ENCODE peak calls at places on chromosome 19, in five cellular contexts. O is IMR-90, W is mesenchymal stem cell, L is SJSA1, Z is GM12878. N is an unnamed sample.

GRCh38 chr19:43430142-43430710 is 15.5 kb downstream of the TEX101 start:
- DNase-seq in O (no peak), W (no peak), Z (no peak), L (peak; percentile 24), N (no peak)

GRCh38 chr19:19202707-19203011 is 555 bp downstream of the NR2C2AP start:
- DNase-seq in W (no peak), L (peak; percentile 17), Z (no peak), O (no peak), N (no peak)

GRCh38 chr19:37936166-37936565 is 29.2 kb downstream of the SIPA1L3 start:
- DNase-seq in O (no peak), Z (no peak), W (no peak), L (no peak), N (no peak)

GRCh38 chr19:3142292-3142670 is 6.4 kb downstream of the GNA15 start:
- DNase-seq in W (peak; percentile 88), Z (no peak), O (peak; percentile 87), L (peak; percentile 93), N (no peak)

GRCh38 chr19:38634757-38635482 is 12.5 kb upstream of the ACTN4 start:
- DNase-seq in W (peak; percentile 71), Z (peak; percentile 32), L (peak; percentile 68), O (peak; percentile 54), N (no peak)

GRCh38 chr19:16970821-16971220 is 55.8 kb downstream of the CPAMD8 start:
- DNase-seq in Z (no peak), O (no peak), L (no peak), W (no peak), N (no peak)

GRCh38 chr19:19751846-19752245 is 18.9 kb upstream of the ZNF14 start:
- DNase-seq in W (no peak), Z (no peak), L (no peak), O (no peak), N (no peak)

GRCh38 chr19:47106819-47107200 is 6.8 kb downstream of the ZC3H4 start:
- DNase-seq in W (no peak), O (peak; percentile 66), Z (no peak), L (no peak), N (no peak)

GRCh38 chr19:48881741-48882657 is 9.8 kb downstream of the PPP1R15A start:
- DNase-seq in W (peak; percentile 71), Z (no peak), L (peak; percentile 12), O (no peak), N (no peak)

GRCh38 chr19:18785179-18786124 is 5.7 kb downstream of the COMP start:
- DNase-seq in Z (no peak), W (peak; percentile 59), L (no peak), O (peak; percentile 22), N (no peak)

GRCh38 chr19:29292146-29292545 is 79.2 kb upstream of the UQCRFS1 start:
- DNase-seq in Z (no peak), W (no peak), O (no peak), L (no peak), N (no peak)

GRCh38 chr19:18100710-18101109 is 3.1 kb downstream of the MAST3 start:
- DNase-seq in W (no peak), O (no peak), Z (no peak), L (no peak), N (no peak)

GRCh38 chr19:54133312-54133956 is 4.1 kb upstream of the CNOT3 start:
- DNase-seq in W (peak; percentile 67), O (no peak), L (no peak), Z (no peak), N (no peak)

GRCh38 chr19:13028027-13028426 is 32.8 kb downstream of the NFIX start:
- DNase-seq in W (no peak), L (no peak), Z (no peak), O (no peak), N (no peak)

GRCh38 chr19:7705387-7706187 is 3.7 kb upstream of the FCER2 start:
- DNase-seq in Z (peak; percentile 91), O (no peak), L (no peak), W (no peak), N (no peak)

GRCh38 chr19:28934626-28935025 is 278.3 kb downstream of the UQCRFS1 start:
- DNase-seq in O (peak; percentile 40), Z (no peak), L (no peak), W (no peak), N (no peak)

GRCh38 chr19:39032164-39032918 is at the start of gene FBXO27:
- DNase-seq in Z (no peak), L (no peak), O (no peak), W (no peak), N (no peak)

GRCh38 chr19:42121666-42122069 is 10.6 kb downstream of the POU2F2 start:
- DNase-seq in O (peak; percentile 88), Z (peak; percentile 52), W (peak; percentile 84), L (peak; percentile 86), N (no peak)

GRCh38 chr19:50861496-50862286 is 7.0 kb downstream of the KLK3 start:
- DNase-seq in L (no peak), O (no peak), Z (no peak), W (no peak), N (no peak)
- H3K27ac ChIP-seq in L (no peak overlapping the region), O (no peak overlapping the region), Z (no peak overlapping the region), W (no peak overlapping the region), N (no peak overlapping the region)

GRCh38 chr19:410243-410781 is 1.4 kb upstream of the C2CD4C start:
- DNase-seq in L (no peak), W (no peak), Z (no peak), O (no peak), N (no peak)

GRCh38 chr19:409515-410242 is 732 bp upstream of the C2CD4C start:
- DNase-seq in O (no peak), W (peak; percentile 25), Z (no peak), L (no peak), N (no peak)

GRCh38 chr19:412356-413355 is 3.7 kb upstream of the C2CD4C start:
- DNase-seq in W (peak; percentile 20), O (no peak), L (no peak), Z (no peak), N (no peak)

GRCh38 chr19:413756-414420 is 4.9 kb upstream of the C2CD4C start:
- DNase-seq in Z (no peak), O (no peak), W (no peak), L (no peak), N (no peak)

GRCh38 chr19:411723-412355 is 2.9 kb upstream of the C2CD4C start:
- DNase-seq in L (no peak), Z (no peak), O (no peak), W (no peak), N (no peak)
- H3K27ac ChIP-seq in L (no peak overlapping the region), Z (no peak overlapping the region), O (no peak overlapping the region), W (no peak overlapping the region), N (no peak overlapping the region)

GRCh38 chr19:30481823-30482222 is 109.6 kb downstream of the ZNF536 start:
- DNase-seq in O (no peak), L (no peak), W (no peak), Z (no peak), N (no peak)

GRCh38 chr19:30479657-30480056 is 107.5 kb downstream of the ZNF536 start:
- DNase-seq in Z (no peak), W (no peak), L (no peak), O (no peak), N (no peak)

GRCh38 chr19:30476997-30477396 is 104.8 kb downstream of the ZNF536 start:
- DNase-seq in O (no peak), L (no peak), Z (no peak), W (no peak), N (no peak)

GRCh38 chr19:30480097-30480496 is 107.9 kb downstream of the ZNF536 start:
- DNase-seq in L (no peak), O (no peak), W (no peak), Z (no peak), N (no peak)

DNA sequence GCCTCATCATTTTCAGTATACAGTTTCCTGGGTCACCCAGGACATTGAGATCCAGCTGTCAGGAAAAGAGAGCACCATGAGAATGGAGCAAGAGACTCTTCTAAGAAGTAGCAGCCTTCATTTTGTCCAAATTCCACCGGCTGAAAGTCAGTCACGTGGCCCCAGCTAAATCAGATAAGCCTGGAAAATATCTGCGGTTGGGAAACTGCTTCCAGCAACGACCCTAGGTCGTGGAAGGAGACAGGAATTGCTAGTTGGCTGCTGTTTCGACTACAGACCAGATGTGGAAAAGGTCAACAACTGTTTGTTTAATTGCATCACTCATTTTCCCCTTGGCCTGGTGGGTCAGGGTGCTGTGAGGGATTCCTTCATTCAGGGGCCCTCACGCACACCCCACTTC is 107.0 kb downstream of the ZNF536 start:
- DNase-seq in L (no peak), O (no peak), W (no peak), Z (no peak), N (no peak)
- H3K27ac ChIP-seq in L (no peak overlapping the region), O (no peak overlapping the region), W (no peak overlapping the region), Z (no peak overlapping the region), N (no peak overlapping the region)

GRCh38 chr19:5654931-5655330 is 25.4 kb downstream of the MICOS13 start:
- DNase-seq in W (no peak), O (no peak), Z (no peak), L (no peak), N (no peak)

GRCh38 chr19:5652261-5652660 is 28.1 kb downstream of the MICOS13 start:
- DNase-seq in W (no peak), L (no peak), Z (no peak), O (no peak), N (no peak)

GRCh38 chr19:5651361-5651760 is 28.5 kb downstream of the SAFB start:
- DNase-seq in L (no peak), W (no peak), O (no peak), Z (no peak), N (no peak)

GRCh38 chr19:5655412-5655811 is 24.9 kb downstream of the MICOS13 start:
- DNase-seq in Z (no peak), W (no peak), L (no peak), O (no peak), N (no peak)
- H3K27ac ChIP-seq in Z (no peak overlapping the region), W (no peak overlapping the region), L (no peak overlapping the region), O (no peak overlapping the region), N (no peak overlapping the region)

DNA sequence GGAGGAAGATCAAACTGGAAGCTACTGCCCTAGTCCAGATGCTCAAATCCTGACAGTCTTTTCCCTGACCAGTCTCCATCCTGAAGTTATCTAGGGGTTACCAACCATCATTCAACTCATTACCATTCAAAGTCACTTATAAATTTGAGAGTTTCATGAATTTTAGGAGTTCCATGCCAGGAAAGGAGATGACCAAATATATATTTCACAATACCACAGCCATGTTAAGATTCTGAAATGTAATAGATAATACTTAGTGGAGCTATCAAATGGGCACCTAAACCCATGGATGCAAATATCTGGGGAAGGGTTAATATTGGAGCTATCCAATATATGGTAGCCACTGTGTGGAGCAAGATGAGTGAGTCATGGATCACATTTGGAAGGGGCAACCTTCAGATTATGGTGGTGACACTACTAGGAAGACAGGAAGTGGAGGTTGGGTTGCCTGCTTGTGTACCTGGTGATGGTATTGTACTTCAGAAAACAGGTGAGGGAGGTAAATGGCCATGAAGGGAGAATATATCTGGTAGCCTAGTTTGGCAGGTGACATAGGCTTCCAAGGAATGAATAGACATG is 18.7 kb downstream of the ZNF586 start:
- DNase-seq in Z (no peak), L (no peak), O (no peak), W (no peak), N (no peak)
- H3K27ac ChIP-seq in Z (no peak overlapping the region), L (no peak overlapping the region), O (no peak overlapping the region), W (no peak overlapping the region), N (no peak overlapping the region)

GRCh38 chr19:33317522-33317921 is 15.2 kb upstream of the CEBPA start:
- DNase-seq in L (no peak), W (no peak), Z (no peak), O (no peak), N (no peak)
- H3K27ac ChIP-seq in L (no peak overlapping the region), W (no peak overlapping the region), Z (no peak overlapping the region), O (no peak overlapping the region), N (no peak overlapping the region)

GRCh38 chr19:14495678-14496028 is 274 bp downstream of the GIPC1 start:
- DNase-seq in W (no peak), Z (no peak), L (no peak), O (no peak), N (no peak)
- H3K27ac ChIP-seq in W (peak overlapping the region; percentile 1), Z (no peak overlapping the region), L (no peak overlapping the region), O (peak overlapping the region; percentile 62), N (peak overlapping the region; percentile 50)